ENCODE peak calls at places on chromosome 2, in six cellular contexts. One of them, this sample, is unnamed.

GRCh38 chr2:23662466-23662865 is 264.5 kb downstream of the ATAD2B start:
- DNase-seq in NCI-H1092 treated with DMSO at 0.1 percent for 48 hours: no peak
- DNase-seq in fibroblast of gingiva: no peak
- DNase-seq in NCI-H2081: no peak
- DNase-seq in C1 segment of cervical spinal cord: no peak
- DNase-seq in NCI-H748 treated with DMSO at 0.1 percent for 48 hours: no peak
- DNase-seq in this sample: no peak

GRCh38 chr2:18781541-18782280 is 192.3 kb upstream of the NT5C1B start:
- DNase-seq in NCI-H1092 treated with DMSO at 0.1 percent for 48 hours: no peak
- DNase-seq in fibroblast of gingiva: no peak
- DNase-seq in NCI-H2081: no peak
- DNase-seq in C1 segment of cervical spinal cord: no peak
- DNase-seq in NCI-H748 treated with DMSO at 0.1 percent for 48 hours: no peak
- DNase-seq in this sample: no peak

GRCh38 chr2:239039479-239039861 is 191.6 kb downstream of the TWIST2 start:
- DNase-seq in NCI-H1092 treated with DMSO at 0.1 percent for 48 hours: no peak
- DNase-seq in fibroblast of gingiva: no peak
- DNase-seq in NCI-H2081: no peak
- DNase-seq in C1 segment of cervical spinal cord: no peak
- DNase-seq in NCI-H748 treated with DMSO at 0.1 percent for 48 hours: no peak
- DNase-seq in this sample: no peak

GRCh38 chr2:38723173-38723572 is 28.0 kb downstream of the SRSF7 start:
- DNase-seq in NCI-H1092 treated with DMSO at 0.1 percent for 48 hours: no peak
- DNase-seq in fibroblast of gingiva: no peak
- DNase-seq in NCI-H2081: no peak
- DNase-seq in C1 segment of cervical spinal cord: no peak
- DNase-seq in NCI-H748 treated with DMSO at 0.1 percent for 48 hours: no peak
- DNase-seq in this sample: no peak

GRCh38 chr2:99399795-99400194 is 62.6 kb downstream of the EIF5B start:
- DNase-seq in NCI-H1092 treated with DMSO at 0.1 percent for 48 hours: no peak
- DNase-seq in fibroblast of gingiva: no peak
- DNase-seq in NCI-H2081: no peak
- DNase-seq in C1 segment of cervical spinal cord: no peak
- DNase-seq in NCI-H748 treated with DMSO at 0.1 percent for 48 hours: no peak
- DNase-seq in this sample: no peak

GRCh38 chr2:136527560-136527959 is 237.8 kb upstream of the THSD7B start:
- DNase-seq in NCI-H1092 treated with DMSO at 0.1 percent for 48 hours: no peak
- DNase-seq in fibroblast of gingiva: no peak
- DNase-seq in NCI-H2081: no peak
- DNase-seq in C1 segment of cervical spinal cord: no peak
- DNase-seq in NCI-H748 treated with DMSO at 0.1 percent for 48 hours: no peak
- DNase-seq in this sample: no peak

GRCh38 chr2:98464772-98465310 is 20.2 kb downstream of the INPP4A start:
- DNase-seq in NCI-H1092 treated with DMSO at 0.1 percent for 48 hours: no peak
- DNase-seq in fibroblast of gingiva: no peak
- DNase-seq in NCI-H2081: no peak
- DNase-seq in C1 segment of cervical spinal cord: no peak
- DNase-seq in NCI-H748 treated with DMSO at 0.1 percent for 48 hours: no peak
- DNase-seq in this sample: no peak

GRCh38 chr2:150482111-150482510 is 5.4 kb downstream of the RND3 start:
- DNase-seq in NCI-H1092 treated with DMSO at 0.1 percent for 48 hours: no peak
- DNase-seq in fibroblast of gingiva: peak; percentile 57
- DNase-seq in NCI-H2081: no peak
- DNase-seq in C1 segment of cervical spinal cord: no peak
- DNase-seq in NCI-H748 treated with DMSO at 0.1 percent for 48 hours: no peak
- DNase-seq in this sample: no peak

GRCh38 chr2:199907008-199907714 is 3.9 kb upstream of the C2orf69 start:
- DNase-seq in NCI-H1092 treated with DMSO at 0.1 percent for 48 hours: no peak
- DNase-seq in fibroblast of gingiva: no peak
- DNase-seq in NCI-H2081: no peak
- DNase-seq in C1 segment of cervical spinal cord: no peak
- DNase-seq in NCI-H748 treated with DMSO at 0.1 percent for 48 hours: no peak
- DNase-seq in this sample: no peak

GRCh38 chr2:15930589-15931513 is 9.5 kb upstream of the MYCN start:
- DNase-seq in NCI-H1092 treated with DMSO at 0.1 percent for 48 hours: no peak
- DNase-seq in fibroblast of gingiva: no peak
- DNase-seq in NCI-H2081: no peak
- DNase-seq in C1 segment of cervical spinal cord: no peak
- DNase-seq in NCI-H748 treated with DMSO at 0.1 percent for 48 hours: no peak
- DNase-seq in this sample: no peak

GRCh38 chr2:156341482-156342251 is 9.1 kb upstream of the NR4A2 start:
- DNase-seq in NCI-H1092 treated with DMSO at 0.1 percent for 48 hours: peak; percentile 80
- DNase-seq in fibroblast of gingiva: peak; percentile 97
- DNase-seq in NCI-H2081: peak; percentile 92
- DNase-seq in C1 segment of cervical spinal cord: peak; percentile 85
- DNase-seq in NCI-H748 treated with DMSO at 0.1 percent for 48 hours: peak; percentile 90
- DNase-seq in this sample: peak; percentile 80

GRCh38 chr2:235776531-235776930 is 282.7 kb downstream of the AGAP1 start:
- DNase-seq in NCI-H1092 treated with DMSO at 0.1 percent for 48 hours: no peak
- DNase-seq in fibroblast of gingiva: no peak
- DNase-seq in NCI-H2081: no peak
- DNase-seq in C1 segment of cervical spinal cord: no peak
- DNase-seq in NCI-H748 treated with DMSO at 0.1 percent for 48 hours: no peak
- DNase-seq in this sample: no peak

GRCh38 chr2:144886847-144887246 is 366.9 kb upstream of the ZEB2 start:
- DNase-seq in NCI-H1092 treated with DMSO at 0.1 percent for 48 hours: no peak
- DNase-seq in fibroblast of gingiva: peak; percentile 53
- DNase-seq in NCI-H2081: no peak
- DNase-seq in C1 segment of cervical spinal cord: peak; percentile 33
- DNase-seq in NCI-H748 treated with DMSO at 0.1 percent for 48 hours: no peak
- DNase-seq in this sample: no peak

GRCh38 chr2:113291191-113291590 is 12.5 kb upstream of the PAX8 start:
- DNase-seq in NCI-H1092 treated with DMSO at 0.1 percent for 48 hours: no peak
- DNase-seq in fibroblast of gingiva: no peak
- DNase-seq in NCI-H2081: no peak
- DNase-seq in C1 segment of cervical spinal cord: no peak
- DNase-seq in NCI-H748 treated with DMSO at 0.1 percent for 48 hours: no peak
- DNase-seq in this sample: no peak

GRCh38 chr2:33321236-33321731 is 155.2 kb upstream of the RASGRP3 start:
- DNase-seq in NCI-H1092 treated with DMSO at 0.1 percent for 48 hours: no peak
- DNase-seq in fibroblast of gingiva: peak; percentile 76
- DNase-seq in NCI-H2081: no peak
- DNase-seq in C1 segment of cervical spinal cord: no peak
- DNase-seq in NCI-H748 treated with DMSO at 0.1 percent for 48 hours: no peak
- DNase-seq in this sample: no peak

GRCh38 chr2:21003572-21004180 is 40.2 kb downstream of the APOB start:
- DNase-seq in NCI-H1092 treated with DMSO at 0.1 percent for 48 hours: no peak
- DNase-seq in fibroblast of gingiva: no peak
- DNase-seq in NCI-H2081: no peak
- DNase-seq in C1 segment of cervical spinal cord: no peak
- DNase-seq in NCI-H748 treated with DMSO at 0.1 percent for 48 hours: no peak
- DNase-seq in this sample: no peak

GRCh38 chr2:240230424-240230945 is 90.0 kb upstream of the OTOS start:
- DNase-seq in NCI-H1092 treated with DMSO at 0.1 percent for 48 hours: no peak
- DNase-seq in fibroblast of gingiva: no peak
- DNase-seq in NCI-H2081: no peak
- DNase-seq in C1 segment of cervical spinal cord: no peak
- DNase-seq in NCI-H748 treated with DMSO at 0.1 percent for 48 hours: no peak
- DNase-seq in this sample: no peak

GRCh38 chr2:708667-709066 is 31.5 kb upstream of the TMEM18 start:
- DNase-seq in NCI-H1092 treated with DMSO at 0.1 percent for 48 hours: no peak
- DNase-seq in fibroblast of gingiva: no peak
- DNase-seq in NCI-H2081: no peak
- DNase-seq in C1 segment of cervical spinal cord: no peak
- DNase-seq in NCI-H748 treated with DMSO at 0.1 percent for 48 hours: no peak
- DNase-seq in this sample: no peak

GRCh38 chr2:30527859-30528258 is 80.8 kb downstream of the LCLAT1 start:
- DNase-seq in NCI-H1092 treated with DMSO at 0.1 percent for 48 hours: no peak
- DNase-seq in fibroblast of gingiva: no peak
- DNase-seq in NCI-H2081: no peak
- DNase-seq in C1 segment of cervical spinal cord: no peak
- DNase-seq in NCI-H748 treated with DMSO at 0.1 percent for 48 hours: no peak
- DNase-seq in this sample: no peak